ENCODE peak calls at places on chromosomes 3 and 15, in seven cellular contexts. G, U, T, K, F, V and A are unnamed samples.

GRCh38 chr3:98986073-98986472 is 84.6 kb upstream of the DCBLD2 start:
- DNase-seq in G (peak), U (no peak), T (no peak), K (peak), F (peak), V (peak), A (no peak)

GRCh38 chr15:87576486-87577176 is 679.9 kb downstream of the NTRK3 start:
- DNase-seq in G (no peak), U (no peak), T (no peak), K (no peak), F (no peak), V (no peak), A (no peak)

GRCh38 chr15:79172032-79172481 is 81.5 kb upstream of the RASGRF1 start:
- DNase-seq in G (no peak), U (peak), T (peak), K (no peak), F (peak), V (no peak), A (no peak)

GRCh38 chr3:185912929-185913901 is 24.6 kb downstream of the TRA2B start:
- DNase-seq in G (no peak), U (no peak), T (no peak), K (no peak), F (no peak), V (no peak), A (peak)

GRCh38 chr3:72776-73175 is 123.8 kb upstream of the CHL1 start:
- DNase-seq in G (no peak), U (no peak), T (no peak), K (no peak), F (no peak), V (no peak), A (no peak)

GRCh38 chr3:57803647-57804081 is 47.6 kb downstream of the SLMAP start:
- DNase-seq in G (peak), U (no peak), T (no peak), K (peak), F (no peak), V (peak), A (no peak)

GRCh38 chr3:154304116-154304786 is 20.0 kb downstream of the DHX36 start:
- DNase-seq in G (no peak), U (no peak), T (no peak), K (no peak), F (no peak), V (no peak), A (no peak)

GRCh38 chr15:74200871-74201419 is 1.6 kb downstream of the STRA6 start:
- DNase-seq in G (peak), U (no peak), T (peak), K (no peak), F (no peak), V (no peak), A (no peak)

GRCh38 chr15:31303434-31304073 is 23.1 kb upstream of the KLF13 start:
- DNase-seq in G (no peak), U (peak), T (no peak), K (no peak), F (no peak), V (no peak), A (peak)

GRCh38 chr15:99440551-99441426 is 125.0 kb upstream of the MEF2A start:
- DNase-seq in G (no peak), U (no peak), T (peak), K (no peak), F (no peak), V (no peak), A (no peak)

GRCh38 chr15:65638681-65639089 is 16.9 kb downstream of the SLC24A1 start:
- DNase-seq in G (peak), U (no peak), T (peak), K (peak), F (peak), V (peak), A (peak)

GRCh38 chr15:47577476-47577875 is 139.8 kb upstream of the SEMA6D start:
- DNase-seq in G (no peak), U (no peak), T (peak), K (no peak), F (no peak), V (no peak), A (no peak)

GRCh38 chr15:45439521-45439931 is 61.2 kb upstream of the GATM start:
- DNase-seq in G (no peak), U (no peak), T (no peak), K (no peak), F (peak), V (no peak), A (no peak)

GRCh38 chr3:175310046-175310445 is 450.9 kb downstream of the NAALADL2 start:
- DNase-seq in G (no peak), U (no peak), T (no peak), K (no peak), F (no peak), V (no peak), A (no peak)

GRCh38 chr3:122403489-122403888 is 12.4 kb downstream of the WDR5B start:
- DNase-seq in G (no peak), U (no peak), T (no peak), K (no peak), F (no peak), V (no peak), A (no peak)

GRCh38 chr3:179730508-179730907 is 77.7 kb downstream of the USP13 start:
- DNase-seq in G (no peak), U (no peak), T (no peak), K (no peak), F (no peak), V (no peak), A (no peak)

GRCh38 chr3:173395073-173395411 is 2.5 kb upstream of the NLGN1 start:
- DNase-seq in G (no peak), U (no peak), T (no peak), K (peak), F (no peak), V (no peak), A (no peak)

GRCh38 chr15:73317651-73318462 is 50.9 kb downstream of the HCN4 start:
- DNase-seq in G (no peak), U (no peak), T (peak), K (no peak), F (no peak), V (no peak), A (peak)

GRCh38 chr3:8607285-8608040 is 37.1 kb downstream of the SSUH2 start:
- DNase-seq in G (peak), U (peak), T (peak), K (peak), F (peak), V (peak), A (peak)

GRCh38 chr3:15339786-15340215 is 7.4 kb upstream of the SH3BP5 start:
- DNase-seq in G (peak), U (no peak), T (no peak), K (peak), F (no peak), V (no peak), A (peak)

GRCh38 chr3:127639173-127640030 is 10.4 kb downstream of the PODXL2 start:
- DNase-seq in G (no peak), U (no peak), T (no peak), K (no peak), F (no peak), V (no peak), A (no peak)

GRCh38 chr3:133540896-133541674 is 32.4 kb upstream of the CDV3 start:
- DNase-seq in G (peak), U (no peak), T (no peak), K (peak), F (peak), V (peak), A (peak)

GRCh38 chr15:92391640-92392039 is 2.0 kb upstream of the ST8SIA2 start:
- DNase-seq in G (peak), U (peak), T (no peak), K (peak), F (peak), V (peak), A (peak)

GRCh38 chr3:37173806-37174205 is 576 bp downstream of the LRRFIP2 start:
- DNase-seq in G (no peak), U (no peak), T (no peak), K (peak), F (no peak), V (no peak), A (no peak)

GRCh38 chr3:131778526-131778925 is 256.3 kb downstream of the CPNE4 start:
- DNase-seq in G (no peak), U (no peak), T (no peak), K (no peak), F (no peak), V (no peak), A (no peak)

GRCh38 chr3:128549283-128550112 is 56.5 kb upstream of the GATA2 start:
- DNase-seq in G (no peak), U (no peak), T (peak), K (peak), F (peak), V (no peak), A (no peak)

GRCh38 chr3:151227438-151228290 is 24.6 kb upstream of the GPR171 start:
- DNase-seq in G (peak), U (peak), T (peak), K (peak), F (peak), V (peak), A (peak)

GRCh38 chr3:175914785-175915184 is 1055.7 kb downstream of the NAALADL2 start:
- DNase-seq in G (no peak), U (no peak), T (no peak), K (no peak), F (no peak), V (no peak), A (no peak)

GRCh38 chr3:126581569-126581968 is 22.8 kb upstream of the C3orf22 start:
- DNase-seq in G (no peak), U (no peak), T (no peak), K (no peak), F (no peak), V (no peak), A (no peak)

GRCh38 chr3:100665230-100665629 is 44.1 kb upstream of the TFG start:
- DNase-seq in G (no peak), U (no peak), T (no peak), K (no peak), F (no peak), V (no peak), A (no peak)

GRCh38 chr3:123070471-123070870 is 3.6 kb downstream of the PDIA5 start:
- DNase-seq in G (no peak), U (no peak), T (peak), K (no peak), F (no peak), V (no peak), A (no peak)

GRCh38 chr15:74421302-74422245 is 12.2 kb downstream of the SEMA7A start:
- DNase-seq in G (no peak), U (no peak), T (no peak), K (no peak), F (peak), V (no peak), A (no peak)

GRCh38 chr3:45199837-45200648 is 26.0 kb downstream of the TMEM158 start:
- DNase-seq in G (peak), U (no peak), T (no peak), K (peak), F (peak), V (peak), A (no peak)

GRCh38 chr3:113428581-113428980 is 12.7 kb downstream of the CFAP44 start:
- DNase-seq in G (no peak), U (no peak), T (no peak), K (peak), F (no peak), V (no peak), A (no peak)
- TF ChIP-seq MAX in G (no peak), U (no peak), T (no peak), K (no peak), F (no peak), V (no peak), A (no peak)

DNA sequence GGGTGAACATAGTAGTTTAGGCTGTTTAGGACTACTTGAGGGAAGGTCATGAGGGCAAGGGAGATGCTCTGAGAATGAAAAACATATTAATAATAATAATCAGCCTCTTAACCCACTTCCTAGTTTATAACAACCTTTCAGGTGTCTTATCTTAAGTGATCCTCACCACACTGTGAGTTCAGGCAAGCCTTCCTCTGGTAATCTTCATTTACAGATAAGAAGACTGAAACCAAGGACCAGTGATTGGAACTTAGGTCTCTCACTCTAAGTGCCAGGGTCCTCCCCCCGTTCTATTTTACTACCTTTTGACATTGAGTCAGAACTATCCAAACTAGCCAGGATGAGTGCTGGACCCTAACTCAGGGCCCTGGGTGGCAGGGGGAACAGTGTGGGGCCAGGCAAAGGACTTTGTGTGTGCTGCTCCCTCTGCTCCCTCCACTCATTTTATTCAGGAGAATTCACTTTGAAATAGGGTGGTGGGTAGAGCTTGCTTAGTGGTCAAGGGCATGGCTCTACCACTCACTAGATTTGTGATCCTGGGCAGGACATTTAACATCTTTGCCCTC is 5.7 kb downstream of the NUTM1 start:
- DNase-seq in G (no peak), U (peak), T (no peak), K (no peak), F (no peak), V (no peak), A (no peak)
- TF ChIP-seq MAX in G (no peak), U (no peak), T (no peak), K (no peak), F (no peak), V (no peak), A (no peak)

DNA sequence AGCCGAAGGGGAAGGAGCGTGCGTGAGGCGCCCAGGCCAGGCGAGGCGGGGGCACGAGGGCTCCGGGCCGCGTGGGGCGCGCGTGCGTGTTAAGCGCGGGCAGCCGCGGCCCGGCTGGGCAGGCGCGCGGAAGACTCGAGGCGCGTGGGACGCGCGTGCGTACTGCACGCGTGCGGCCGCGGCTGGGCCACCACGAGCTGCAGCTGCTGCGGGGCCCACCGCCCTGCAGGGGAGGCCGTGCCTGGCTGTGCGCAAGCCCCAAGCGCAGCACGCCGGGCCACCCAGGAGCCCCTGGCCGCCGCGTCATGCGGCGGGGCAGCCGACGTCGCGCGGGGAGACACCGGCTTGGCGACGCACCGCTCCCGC is 619 bp upstream of the TRIM71 start:
- DNase-seq in G (no peak), U (no peak), T (no peak), K (no peak), F (no peak), V (no peak), A (peak)
- TF ChIP-seq MAX in G (no peak), U (no peak), T (no peak), K (no peak), F (peak), V (no peak), A (peak)

DNA sequence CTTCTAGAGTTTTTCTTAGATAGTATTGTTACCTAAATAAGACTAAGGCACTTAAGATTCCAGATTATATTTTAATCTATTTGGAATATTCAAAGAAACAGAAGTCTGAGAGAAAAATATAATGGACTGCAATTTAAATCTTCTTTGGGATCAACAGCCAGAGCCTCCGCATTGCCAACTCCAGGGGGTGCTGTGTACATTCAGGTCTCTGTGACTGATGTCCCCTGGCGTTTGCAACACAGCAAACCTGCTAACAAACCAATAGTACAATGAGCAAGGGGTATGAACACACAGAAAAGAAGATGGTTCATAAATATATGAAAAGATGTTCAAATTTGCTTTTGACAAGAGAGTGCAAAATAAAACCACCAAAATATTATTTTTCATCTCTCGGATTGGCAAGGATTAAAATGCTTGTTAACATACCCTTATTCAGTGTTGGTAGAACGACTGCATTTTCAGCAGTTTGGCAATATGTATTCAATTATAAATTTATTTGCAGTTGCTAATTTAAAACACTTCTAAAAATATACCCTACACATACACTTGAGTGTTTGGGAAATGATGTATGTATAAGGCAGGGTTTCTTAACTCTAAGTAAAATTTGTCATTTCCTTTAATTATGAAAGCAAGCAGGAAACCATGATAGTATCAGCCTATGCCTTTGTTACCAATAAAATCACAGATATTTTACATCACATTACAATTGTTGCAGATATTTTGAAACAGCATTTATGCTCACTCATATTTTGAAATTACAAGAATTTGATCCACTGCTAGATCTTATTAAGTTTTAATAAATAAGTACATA is 16.1 kb upstream of the TM4SF1 start:
- DNase-seq in G (peak), U (peak), T (peak), K (peak), F (peak), V (peak), A (peak)
- TF ChIP-seq MAX in G (no peak), U (no peak), T (no peak), K (no peak), F (peak), V (no peak), A (no peak)